ENCODE peak calls at places on chromosome 1, in four cellular contexts. One of them, this sample, is unnamed.

GRCh38 chr1:185062710-185063370 is 17.5 kb downstream of the RNF2 start:
- DNase-seq in glutamatergic neuron: no peak
- DNase-seq in transverse colon: no peak
- DNase-seq in esophagus squamous epithelium: no peak
- DNase-seq in this sample: no peak

GRCh38 chr1:109112056-109112651 is 1.8 kb upstream of the ELAPOR1 start:
- DNase-seq in glutamatergic neuron: no peak
- DNase-seq in transverse colon: no peak
- DNase-seq in esophagus squamous epithelium: no peak
- DNase-seq in this sample: no peak

GRCh38 chr1:69523032-69523431 is 44.7 kb upstream of the LRRC7 start:
- DNase-seq in glutamatergic neuron: no peak
- DNase-seq in transverse colon: no peak
- DNase-seq in esophagus squamous epithelium: no peak
- DNase-seq in this sample: no peak

GRCh38 chr1:55250399-55251075 is 35.4 kb upstream of the USP24 start:
- DNase-seq in glutamatergic neuron: no peak
- DNase-seq in transverse colon: no peak
- DNase-seq in esophagus squamous epithelium: no peak
- DNase-seq in this sample: no peak

GRCh38 chr1:220487297-220487820 is 40.6 kb upstream of the MARK1 start:
- DNase-seq in glutamatergic neuron: no peak
- DNase-seq in transverse colon: peak
- DNase-seq in esophagus squamous epithelium: no peak
- DNase-seq in this sample: no peak

GRCh38 chr1:204885790-204886189 is 15.1 kb downstream of the NFASC start:
- DNase-seq in glutamatergic neuron: no peak
- DNase-seq in transverse colon: no peak
- DNase-seq in esophagus squamous epithelium: no peak
- DNase-seq in this sample: no peak

GRCh38 chr1:43492816-43493215 is 37.9 kb upstream of the PTPRF start:
- DNase-seq in glutamatergic neuron: no peak
- DNase-seq in transverse colon: no peak
- DNase-seq in esophagus squamous epithelium: no peak
- DNase-seq in this sample: no peak

GRCh38 chr1:156840880-156841279 is 18.0 kb downstream of the INSRR start:
- DNase-seq in glutamatergic neuron: no peak
- DNase-seq in transverse colon: no peak
- DNase-seq in esophagus squamous epithelium: no peak
- DNase-seq in this sample: no peak

GRCh38 chr1:111786669-111787207 is 31.0 kb downstream of the DDX20 start:
- DNase-seq in glutamatergic neuron: no peak
- DNase-seq in transverse colon: no peak
- DNase-seq in esophagus squamous epithelium: no peak
- DNase-seq in this sample: no peak

GRCh38 chr1:81808760-81809159 is 8.0 kb downstream of the ADGRL2 start:
- DNase-seq in glutamatergic neuron: no peak
- DNase-seq in transverse colon: no peak
- DNase-seq in esophagus squamous epithelium: no peak
- DNase-seq in this sample: no peak
- TF ChIP-seq CTCF in glutamatergic neuron: no peak
- TF ChIP-seq CTCF in transverse colon: no peak
- TF ChIP-seq CTCF in esophagus squamous epithelium: no peak
- TF ChIP-seq CTCF in this sample: no peak

DNA sequence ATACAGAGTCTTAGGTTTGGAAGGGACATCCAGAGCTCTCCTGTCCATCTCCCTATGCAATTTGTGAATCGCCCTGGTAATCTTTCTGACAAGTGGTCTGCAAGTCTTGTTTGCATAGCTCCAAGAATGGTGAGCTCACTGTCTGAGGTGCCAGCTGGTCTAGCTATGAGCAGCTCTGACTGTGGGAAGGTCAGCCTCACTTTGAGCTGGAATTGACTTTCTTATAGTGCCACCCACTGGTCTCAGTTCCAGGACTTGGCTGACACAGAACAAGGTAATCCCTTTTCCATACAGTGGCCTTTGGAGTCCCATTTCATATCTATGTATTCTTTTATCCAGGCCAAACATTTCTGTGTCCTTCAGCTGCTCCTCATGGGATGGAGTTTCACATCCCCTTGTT is 95.6 kb upstream of the C8B start:
- DNase-seq in glutamatergic neuron: no peak
- DNase-seq in transverse colon: no peak
- DNase-seq in esophagus squamous epithelium: no peak
- DNase-seq in this sample: no peak
- TF ChIP-seq CTCF in glutamatergic neuron: no peak
- TF ChIP-seq CTCF in transverse colon: no peak
- TF ChIP-seq CTCF in esophagus squamous epithelium: no peak
- TF ChIP-seq CTCF in this sample: no peak

DNA sequence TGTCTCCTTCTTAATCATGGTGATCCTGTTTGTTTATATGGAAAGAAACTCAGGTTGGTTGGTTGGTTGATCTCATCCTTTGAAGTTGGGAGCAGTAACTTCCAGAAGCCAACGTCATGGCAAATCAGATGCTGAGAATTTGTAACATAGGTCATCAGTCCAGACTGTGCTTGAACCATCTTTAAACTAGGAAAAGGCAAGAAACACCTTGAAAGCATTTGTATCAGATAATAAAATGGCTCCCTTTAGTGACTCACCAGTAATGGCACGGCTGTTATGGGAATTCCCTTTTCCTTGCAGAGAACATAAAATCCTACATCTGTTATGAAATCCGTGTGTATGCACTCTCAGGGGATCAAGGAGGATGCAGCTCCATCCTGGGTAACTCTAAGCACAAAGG is 58.1 kb downstream of the SERBP1 start:
- DNase-seq in glutamatergic neuron: no peak
- DNase-seq in transverse colon: no peak
- DNase-seq in esophagus squamous epithelium: no peak
- DNase-seq in this sample: no peak
- TF ChIP-seq CTCF in glutamatergic neuron: no peak
- TF ChIP-seq CTCF in transverse colon: no peak
- TF ChIP-seq CTCF in esophagus squamous epithelium: no peak
- TF ChIP-seq CTCF in this sample: no peak

GRCh38 chr1:36864182-36865079 is 169.9 kb downstream of the GRIK3 start:
- DNase-seq in glutamatergic neuron: peak
- DNase-seq in transverse colon: no peak
- DNase-seq in esophagus squamous epithelium: no peak
- DNase-seq in this sample: no peak
- TF ChIP-seq CTCF in glutamatergic neuron: peak
- TF ChIP-seq CTCF in transverse colon: no peak
- TF ChIP-seq CTCF in esophagus squamous epithelium: no peak
- TF ChIP-seq CTCF in this sample: no peak

GRCh38 chr1:30697977-30698376 is 25.4 kb downstream of the MATN1 start:
- DNase-seq in glutamatergic neuron: no peak
- DNase-seq in transverse colon: no peak
- DNase-seq in esophagus squamous epithelium: no peak
- DNase-seq in this sample: no peak
- TF ChIP-seq CTCF in glutamatergic neuron: no peak
- TF ChIP-seq CTCF in transverse colon: no peak
- TF ChIP-seq CTCF in esophagus squamous epithelium: no peak
- TF ChIP-seq CTCF in this sample: no peak

GRCh38 chr1:161198206-161198876 is 513 bp downstream of the ADAMTS4 start:
- DNase-seq in glutamatergic neuron: peak
- DNase-seq in transverse colon: no peak
- DNase-seq in esophagus squamous epithelium: no peak
- DNase-seq in this sample: peak
- TF ChIP-seq CTCF in glutamatergic neuron: no peak
- TF ChIP-seq CTCF in transverse colon: no peak
- TF ChIP-seq CTCF in esophagus squamous epithelium: no peak
- TF ChIP-seq CTCF in this sample: no peak

DNA sequence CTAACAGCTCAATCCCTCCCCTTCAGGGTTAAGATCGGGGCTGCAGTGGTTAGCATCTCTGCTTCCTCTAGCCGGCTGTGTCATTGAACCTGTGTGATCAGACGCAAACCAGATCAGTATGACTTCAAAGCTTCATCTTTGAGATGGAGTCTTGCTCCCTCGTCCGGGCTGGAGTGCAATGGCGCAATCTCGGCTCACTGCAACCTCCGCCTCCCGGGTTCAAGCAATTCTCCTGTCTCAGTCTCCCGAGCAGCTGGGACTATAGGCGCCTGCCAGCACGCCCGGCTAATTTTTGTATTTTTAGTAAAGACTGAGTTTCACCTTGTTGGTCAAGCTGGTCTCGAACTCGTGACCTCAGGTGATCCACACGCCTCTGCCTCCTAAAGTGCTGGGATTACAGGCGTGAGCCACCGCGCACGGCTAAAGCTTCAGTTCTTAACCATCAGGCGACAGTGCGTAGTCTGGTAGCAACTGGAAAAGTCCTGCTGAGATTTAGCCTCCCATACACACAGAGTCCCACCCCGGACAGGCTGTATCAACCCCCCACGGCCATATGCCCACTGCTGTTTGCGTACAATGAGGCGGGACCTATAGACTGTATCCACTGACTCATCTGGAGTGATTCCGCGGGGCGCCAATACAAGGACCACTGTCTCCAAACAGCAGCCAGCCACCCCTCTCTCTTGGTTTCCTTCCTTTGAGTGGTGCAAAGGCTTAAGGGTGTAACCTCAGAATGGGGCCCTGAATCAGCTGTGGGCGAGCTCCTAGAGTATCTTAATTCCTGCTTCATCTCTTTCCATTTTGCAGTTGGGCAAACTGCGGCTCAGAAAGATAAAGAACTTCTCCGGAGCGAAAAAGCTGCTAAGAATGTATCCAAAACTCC is 23.3 kb downstream of the CELA3A start:
- DNase-seq in glutamatergic neuron: peak
- DNase-seq in transverse colon: peak
- DNase-seq in esophagus squamous epithelium: no peak
- DNase-seq in this sample: peak
- TF ChIP-seq CTCF in glutamatergic neuron: no peak
- TF ChIP-seq CTCF in transverse colon: no peak
- TF ChIP-seq CTCF in esophagus squamous epithelium: no peak
- TF ChIP-seq CTCF in this sample: no peak

GRCh38 chr1:8676813-8677212 is 140.6 kb downstream of the RERE start:
- DNase-seq in glutamatergic neuron: no peak
- DNase-seq in transverse colon: no peak
- DNase-seq in esophagus squamous epithelium: no peak
- DNase-seq in this sample: no peak
- TF ChIP-seq CTCF in glutamatergic neuron: no peak
- TF ChIP-seq CTCF in transverse colon: no peak
- TF ChIP-seq CTCF in esophagus squamous epithelium: no peak
- TF ChIP-seq CTCF in this sample: no peak

DNA sequence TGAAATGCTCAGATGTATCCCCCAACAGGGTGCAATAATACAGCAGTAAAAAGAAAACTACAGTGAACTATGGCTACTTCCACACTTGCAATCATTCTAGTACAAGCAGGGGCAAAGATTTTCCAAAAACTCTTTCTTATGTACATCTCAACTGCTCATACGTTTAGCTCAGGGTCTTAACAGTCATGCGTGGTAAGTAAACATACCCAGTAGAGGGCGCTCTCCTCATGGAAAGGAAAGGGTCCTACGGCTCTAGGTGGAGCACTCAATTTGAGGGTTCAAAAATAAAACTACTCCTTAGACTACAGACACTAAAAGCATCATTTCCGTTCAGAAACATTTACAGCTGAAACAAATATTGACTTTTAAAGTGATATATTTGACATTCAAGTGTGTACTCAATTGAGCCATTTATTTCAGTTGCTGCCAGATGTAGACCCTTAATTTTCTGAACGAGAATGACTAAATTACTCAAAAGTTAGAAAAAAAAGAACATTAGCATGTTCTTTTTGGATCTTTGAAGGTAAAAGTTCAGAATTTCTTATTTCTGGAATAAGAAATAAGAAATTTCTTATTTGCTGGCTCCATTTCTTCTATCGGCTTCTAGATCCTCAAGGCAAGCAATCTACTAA is 143.4 kb downstream of the KCTD3 start:
- DNase-seq in glutamatergic neuron: peak
- DNase-seq in transverse colon: no peak
- DNase-seq in esophagus squamous epithelium: no peak
- DNase-seq in this sample: no peak
- TF ChIP-seq CTCF in glutamatergic neuron: peak
- TF ChIP-seq CTCF in transverse colon: no peak
- TF ChIP-seq CTCF in esophagus squamous epithelium: no peak
- TF ChIP-seq CTCF in this sample: no peak

This sample was measured in lower leg skin.